ENCODE peak calls at places on chromosomes 11 and 22, in four cellular contexts. X, L, J and Z are unnamed samples.
A peak's percentile ranks its signal among the peaks of the same experiment; 100 is the strongest.

GRCh38 chr11:69923196-69923595 is 104.0 kb upstream of the FGF3 start:
- DNase-seq in X (no peak), L (peak; percentile 13), J (peak; percentile 67), Z (no peak)

GRCh38 chr11:1942541-1943260 is 4.4 kb upstream of the MRPL23 start:
- DNase-seq in X (no peak), L (no peak), J (peak; percentile 66), Z (peak; percentile 37)

GRCh38 chr11:104891135-104891534 is 7.1 kb downstream of the CASP12 start:
- DNase-seq in X (no peak), L (no peak), J (no peak), Z (no peak)

GRCh38 chr22:41478891-41479521 is 10.1 kb downstream of the ACO2 start:
- DNase-seq in X (no peak), L (peak; percentile 67), J (no peak), Z (no peak)

GRCh38 chr22:49905465-49905864 is 12.8 kb downstream of the ALG12 start:
- DNase-seq in X (no peak), L (no peak), J (no peak), Z (no peak)

GRCh38 chr11:103035656-103036434 is 56.1 kb downstream of the DCUN1D5 start:
- DNase-seq in X (no peak), L (no peak), J (no peak), Z (peak; percentile 37)

GRCh38 chr22:37353839-37354238 is 71.5 kb downstream of the CYTH4 start:
- DNase-seq in X (no peak), L (no peak), J (no peak), Z (no peak)

GRCh38 chr11:1303196-1303821 is 6.1 kb downstream of the TOLLIP start:
- DNase-seq in X (peak; percentile 58), L (peak; percentile 57), J (no peak), Z (peak; percentile 74)

GRCh38 chr11:86279713-86280112 is 22.3 kb upstream of the HIKESHI start:
- DNase-seq in X (no peak), L (no peak), J (no peak), Z (no peak)

GRCh38 chr11:63682045-63682915 is 980 bp downstream of the RTN3 start:
- DNase-seq in X (peak; percentile 52), L (peak; percentile 71), J (no peak), Z (peak; percentile 35)

GRCh38 chr11:107591098-107591445 is at the start of gene ELMOD1:
- DNase-seq in X (peak; percentile 62), L (peak; percentile 86), J (no peak), Z (peak; percentile 73)

GRCh38 chr22:21837184-21837979 is 30.1 kb downstream of the MAPK1 start:
- DNase-seq in X (no peak), L (no peak), J (no peak), Z (no peak)

GRCh38 chr22:33922268-33922667 is 2.0 kb upstream of the LARGE1 start:
- DNase-seq in X (peak; percentile 47), L (peak; percentile 59), J (no peak), Z (peak; percentile 15)

GRCh38 chr11:102260241-102260640 is 57.0 kb upstream of the BIRC3 start:
- DNase-seq in X (no peak), L (no peak), J (no peak), Z (no peak)

GRCh38 chr11:65476632-65477270 is 22.1 kb upstream of the MALAT1 start:
- DNase-seq in X (no peak), L (no peak), J (no peak), Z (no peak)

GRCh38 chr11:33703771-33704170 is 3.1 kb upstream of the C11orf91 start:
- DNase-seq in X (no peak), L (no peak), J (no peak), Z (no peak)

GRCh38 chr11:94928146-94928995 is 45.0 kb downstream of the CWC15 start:
- DNase-seq in X (no peak), L (no peak), J (no peak), Z (no peak)